ENCODE peak calls at places on chromosome 4, in seven cellular contexts. W is naive thymus-derived CD8-positive, alpha-beta T cell; X is AG10803; Z is midbrain; S is left lung; D is prostate gland; Q is bronchial epithelial cell. N is an unnamed sample.

GRCh38 chr4:118033148-118034060 is 882 bp upstream of the NDST3 start:
- DNase-seq in W (no peak), X (peak), Z (peak), S (peak), D (peak), Q (peak), N (peak)

GRCh38 chr4:173025131-173025530 is 143.5 kb upstream of the GALNT7 start:
- DNase-seq in W (peak), X (peak), Z (peak), S (no peak), D (peak), Q (peak), N (peak)

GRCh38 chr4:98630804-98631454 is 27.5 kb downstream of the TSPAN5 start:
- DNase-seq in W (no peak), X (no peak), Z (no peak), S (no peak), D (no peak), Q (no peak), N (peak)

GRCh38 chr4:139229534-139230039 is 50.4 kb downstream of the MGARP start:
- DNase-seq in W (peak), X (peak), Z (peak), S (no peak), D (peak), Q (peak), N (peak)

GRCh38 chr4:165302658-165303057 is 24.8 kb upstream of the MSMO1 start:
- DNase-seq in W (no peak), X (no peak), Z (no peak), S (no peak), D (no peak), Q (no peak), N (no peak)

GRCh38 chr4:15655223-15656037 is at the start of gene FBXL5:
- DNase-seq in W (peak), X (peak), Z (peak), S (peak), D (peak), Q (peak), N (peak)

GRCh38 chr4:166335256-166335938 is 462.4 kb downstream of the TLL1 start:
- DNase-seq in W (no peak), X (no peak), Z (no peak), S (no peak), D (no peak), Q (no peak), N (no peak)

GRCh38 chr4:79865253-79865652 is 207.8 kb downstream of the ANTXR2 start:
- DNase-seq in W (no peak), X (peak), Z (no peak), S (no peak), D (no peak), Q (peak), N (no peak)

GRCh38 chr4:80566203-80566872 is 230.8 kb downstream of the CFAP299 start:
- DNase-seq in W (no peak), X (no peak), Z (no peak), S (no peak), D (no peak), Q (peak), N (no peak)

GRCh38 chr4:154593868-154594267 is 3.3 kb upstream of the FGA start:
- DNase-seq in W (no peak), X (no peak), Z (peak), S (no peak), D (no peak), Q (no peak), N (peak)

GRCh38 chr4:34516524-34516923 is 1727.8 kb downstream of the ARAP2 start:
- DNase-seq in W (no peak), X (no peak), Z (no peak), S (no peak), D (no peak), Q (no peak), N (no peak)

GRCh38 chr4:88137112-88137511 is 21.3 kb downstream of the ABCG2 start:
- DNase-seq in W (no peak), X (no peak), Z (no peak), S (no peak), D (no peak), Q (peak), N (no peak)

GRCh38 chr4:122129061-122129460 is 23.1 kb upstream of the BLTP1 start:
- DNase-seq in W (no peak), X (no peak), Z (no peak), S (no peak), D (no peak), Q (no peak), N (no peak)

GRCh38 chr4:170853422-170854021 is 763.8 kb upstream of the AADAT start:
- DNase-seq in W (no peak), X (peak), Z (peak), S (peak), D (peak), Q (peak), N (peak)

GRCh38 chr4:165580379-165580905 is 201.6 kb downstream of the CPE start:
- DNase-seq in W (no peak), X (peak), Z (no peak), S (no peak), D (no peak), Q (peak), N (no peak)

GRCh38 chr4:107794001-107794400 is 30.7 kb upstream of the SGMS2 start:
- DNase-seq in W (no peak), X (no peak), Z (no peak), S (no peak), D (no peak), Q (no peak), N (no peak)

GRCh38 chr4:8112036-8112576 is 46.5 kb downstream of the ABLIM2 start:
- DNase-seq in W (no peak), X (no peak), Z (no peak), S (peak), D (no peak), Q (no peak), N (no peak)

GRCh38 chr4:112910109-112910736 is 139.2 kb upstream of the ANK2 start:
- DNase-seq in W (no peak), X (peak), Z (peak), S (no peak), D (no peak), Q (no peak), N (peak)

GRCh38 chr4:119130365-119131065 is 5.1 kb upstream of the MYOZ2 start:
- DNase-seq in W (no peak), X (peak), Z (peak), S (no peak), D (no peak), Q (peak), N (no peak)

GRCh38 chr4:95293014-95293413 is 255.8 kb downstream of the UNC5C start:
- DNase-seq in W (peak), X (no peak), Z (no peak), S (no peak), D (no peak), Q (no peak), N (no peak)

GRCh38 chr4:26228883-26229282 is 91.9 kb upstream of the RBPJ start:
- DNase-seq in W (no peak), X (no peak), Z (no peak), S (no peak), D (no peak), Q (no peak), N (no peak)

GRCh38 chr4:111905511-111905910 is 239.7 kb upstream of the FAM241A start:
- DNase-seq in W (no peak), X (no peak), Z (no peak), S (no peak), D (no peak), Q (no peak), N (no peak)

GRCh38 chr4:127782275-127783025 is at the start of gene HSPA4L:
- DNase-seq in W (peak), X (peak), Z (peak), S (peak), D (no peak), Q (peak), N (peak)

GRCh38 chr4:142598132-142598531 is 248.0 kb downstream of the INPP4B start:
- DNase-seq in W (no peak), X (no peak), Z (no peak), S (no peak), D (no peak), Q (no peak), N (no peak)

GRCh38 chr4:53535567-53535966 is 55.7 kb downstream of the LNX1 start:
- DNase-seq in W (no peak), X (no peak), Z (no peak), S (no peak), D (no peak), Q (no peak), N (no peak)